ENCODE peak calls at places on chromosome 15, in nine cellular contexts. O is ELR, S is hepatic stellate cell, A is cardiac fibroblast, P is kidney tubule cell, I is GM19239, L is GF-D8, H is HEK293T, G is fibroblast of lung. C is an unnamed sample.

GRCh38 chr15:31856581-31856980 is 173.7 kb upstream of the CHRNA7 start:
- DNase-seq in O (no peak), S (no peak), A (no peak), P (no peak), I (no peak), L (no peak), H (no peak), G (no peak), C (no peak)

GRCh38 chr15:96457852-96458251 is 127.4 kb downstream of the NR2F2 start:
- DNase-seq in O (peak; percentile 45), S (no peak), A (no peak), P (peak; percentile 70), I (no peak), L (no peak), H (no peak), G (no peak), C (no peak)

GRCh38 chr15:28191832-28192231 is 92.7 kb upstream of the OCA2 start:
- DNase-seq in O (no peak), S (peak; percentile 90), A (peak; percentile 74), P (peak; percentile 86), I (no peak), L (no peak), H (no peak), G (peak; percentile 85), C (peak; percentile 68)

GRCh38 chr15:60444289-60444912 is 34.5 kb downstream of the ICE2 start:
- DNase-seq in O (peak; percentile 66), S (no peak), A (peak; percentile 63), P (peak; percentile 30), I (no peak), L (no peak), H (no peak), G (peak; percentile 29), C (peak; percentile 40)

GRCh38 chr15:47551559-47551958 is 165.7 kb upstream of the SEMA6D start:
- DNase-seq in O (no peak), S (no peak), A (no peak), P (no peak), I (no peak), L (no peak), H (no peak), G (no peak), C (no peak)

GRCh38 chr15:78396976-78397375 is 41.0 kb upstream of the IREB2 start:
- DNase-seq in O (no peak), S (no peak), A (peak; percentile 17), P (no peak), I (no peak), L (no peak), H (peak; percentile 69), G (no peak), C (peak; percentile 20)

GRCh38 chr15:84831028-84831427 is 13.9 kb downstream of the ALPK3 start:
- DNase-seq in O (no peak), S (no peak), A (no peak), P (no peak), I (no peak), L (no peak), H (no peak), G (no peak), C (no peak)

GRCh38 chr15:58043192-58043903 is 22.2 kb downstream of the ALDH1A2 start:
- DNase-seq in O (peak; percentile 57), S (no peak), A (peak; percentile 57), P (peak; percentile 39), I (no peak), L (no peak), H (no peak), G (peak; percentile 17), C (peak; percentile 16)

GRCh38 chr15:101206173-101206572 is 45.7 kb downstream of the CHSY1 start:
- DNase-seq in O (peak; percentile 74), S (no peak), A (peak; percentile 70), P (peak; percentile 67), I (no peak), L (no peak), H (no peak), G (peak; percentile 89), C (no peak)

GRCh38 chr15:99452728-99453643 is 112.8 kb upstream of the MEF2A start:
- DNase-seq in O (peak; percentile 5), S (peak; percentile 32), A (peak; percentile 46), P (peak; percentile 65), I (peak; percentile 78), L (no peak), H (no peak), G (peak; percentile 67), C (no peak)

GRCh38 chr15:93730724-93731123 is 500.6 kb upstream of the MCTP2 start:
- DNase-seq in O (no peak), S (no peak), A (no peak), P (no peak), I (no peak), L (no peak), H (no peak), G (no peak), C (no peak)

GRCh38 chr15:48002772-48003171 is 118.0 kb upstream of the SLC24A5 start:
- DNase-seq in O (no peak), S (no peak), A (no peak), P (no peak), I (no peak), L (no peak), H (no peak), G (no peak), C (no peak)

GRCh38 chr15:42581272-42581730 is 5.9 kb downstream of the STARD9 start:
- DNase-seq in O (peak; percentile 85), S (peak; percentile 75), A (peak; percentile 66), P (peak; percentile 79), I (peak; percentile 59), L (peak; percentile 20), H (peak; percentile 67), G (peak; percentile 73), C (peak; percentile 60)

GRCh38 chr15:76994001-76994400 is 925 bp upstream of the PSTPIP1 start:
- DNase-seq in O (peak; percentile 16), S (no peak), A (peak; percentile 5), P (no peak), I (no peak), L (no peak), H (no peak), G (no peak), C (no peak)

GRCh38 chr15:96693515-96693914 is 363.0 kb downstream of the NR2F2 start:
- DNase-seq in O (no peak), S (no peak), A (no peak), P (no peak), I (no peak), L (no peak), H (no peak), G (no peak), C (no peak)

GRCh38 chr15:101062063-101062462 is 142.9 kb downstream of the LRRK1 start:
- DNase-seq in O (no peak), S (no peak), A (no peak), P (no peak), I (no peak), L (no peak), H (no peak), G (no peak), C (no peak)

GRCh38 chr15:67836955-67837354 is 2.9 kb downstream of the RNU6-1 start:
- DNase-seq in O (no peak), S (no peak), A (no peak), P (no peak), I (no peak), L (no peak), H (no peak), G (no peak), C (no peak)

GRCh38 chr15:62779041-62779810 is 263.3 kb upstream of the TPM1 start:
- DNase-seq in O (peak; percentile 62), S (no peak), A (peak; percentile 81), P (peak; percentile 72), I (no peak), L (no peak), H (no peak), G (peak; percentile 72), C (peak; percentile 68)

GRCh38 chr15:92385096-92385495 is 8.6 kb upstream of the ST8SIA2 start:
- DNase-seq in O (no peak), S (no peak), A (no peak), P (peak; percentile 50), I (no peak), L (no peak), H (no peak), G (peak; percentile 41), C (peak; percentile 63)

GRCh38 chr15:32683231-32683630 is 34.6 kb upstream of the GREM1 start:
- DNase-seq in O (peak; percentile 66), S (no peak), A (peak; percentile 56), P (no peak), I (no peak), L (no peak), H (no peak), G (peak; percentile 39), C (no peak)

GRCh38 chr15:77816983-77817382 is 184.3 kb upstream of the LINGO1 start:
- DNase-seq in O (no peak), S (no peak), A (no peak), P (no peak), I (no peak), L (no peak), H (no peak), G (no peak), C (no peak)

GRCh38 chr15:45802140-45802539 is 167.3 kb downstream of the SQOR start:
- DNase-seq in O (no peak), S (no peak), A (no peak), P (no peak), I (no peak), L (no peak), H (no peak), G (no peak), C (no peak)

GRCh38 chr15:66905185-66905584 is 160.2 kb upstream of the SMAD3 start:
- DNase-seq in O (no peak), S (no peak), A (no peak), P (no peak), I (no peak), L (no peak), H (no peak), G (no peak), C (no peak)

GRCh38 chr15:71015342-71015741 is 99.9 kb upstream of the THSD4 start:
- DNase-seq in O (no peak), S (no peak), A (no peak), P (no peak), I (no peak), L (no peak), H (no peak), G (no peak), C (no peak)

GRCh38 chr15:62752687-62753517 is 289.6 kb upstream of the TPM1 start:
- DNase-seq in O (peak; percentile 54), S (peak; percentile 50), A (peak; percentile 69), P (peak; percentile 92), I (no peak), L (no peak), H (no peak), G (peak; percentile 49), C (peak; percentile 38)

GRCh38 chr15:92068121-92068520 is 214.6 kb downstream of the SLCO3A1 start:
- DNase-seq in O (no peak), S (no peak), A (no peak), P (peak; percentile 20), I (no peak), L (no peak), H (no peak), G (peak; percentile 37), C (no peak)

GRCh38 chr15:33022629-33023028 is 171.9 kb downstream of the FMN1 start:
- DNase-seq in O (peak; percentile 64), S (peak; percentile 47), A (peak; percentile 46), P (peak; percentile 57), I (no peak), L (no peak), H (peak; percentile 7), G (peak; percentile 67), C (peak; percentile 62)

GRCh38 chr15:36645106-36645505 is 65.7 kb downstream of the CDIN1 start:
- DNase-seq in O (peak; percentile 33), S (no peak), A (peak; percentile 31), P (no peak), I (no peak), L (no peak), H (no peak), G (no peak), C (no peak)

GRCh38 chr15:98763179-98763578 is 114.8 kb downstream of the IGF1R start:
- DNase-seq in O (no peak), S (no peak), A (no peak), P (no peak), I (no peak), L (no peak), H (no peak), G (no peak), C (no peak)

GRCh38 chr15:65323071-65323511 is 18.6 kb downstream of the RNU5B-1 start:
- DNase-seq in O (no peak), S (peak; percentile 57), A (peak; percentile 38), P (peak; percentile 11), I (no peak), L (no peak), H (no peak), G (peak; percentile 47), C (no peak)

GRCh38 chr15:84582583-84583157 is 18.1 kb upstream of the ZSCAN2 start:
- DNase-seq in O (peak; percentile 51), S (no peak), A (peak; percentile 27), P (peak; percentile 56), I (no peak), L (no peak), H (no peak), G (peak; percentile 20), C (no peak)

C was measured in HFFc6.